ENCODE peak calls at places on chromosomes 6 and 20, in six cellular contexts. I is H1, Z is HCT116, W is K562, B is HepG2, D is GM12878. F is an unnamed sample.

GRCh38 chr6:149077208-149077607 is 240.3 kb upstream of the TAB2 start:
- DNase-seq in I (no peak), Z (no peak), W (no peak), B (no peak), D (no peak), F (no peak)

GRCh38 chr6:24231578-24231977 is 105.6 kb downstream of the NRSN1 start:
- DNase-seq in I (no peak), Z (no peak), W (no peak), B (no peak), D (no peak), F (no peak)

GRCh38 chr6:121260651-121261102 is 73.6 kb downstream of the TBC1D32 start:
- DNase-seq in I (no peak), Z (no peak), W (peak; percentile 12), B (no peak), D (no peak), F (no peak)

GRCh38 chr20:25033941-25034335 is 24.0 kb downstream of the ACSS1 start:
- DNase-seq in I (no peak), Z (no peak), W (no peak), B (no peak), D (no peak), F (no peak)

GRCh38 chr6:13368079-13368478 is 39.7 kb upstream of the TBC1D7 start:
- DNase-seq in I (no peak), Z (no peak), W (no peak), B (no peak), D (no peak), F (no peak)

GRCh38 chr6:71294121-71294523 is 5.5 kb downstream of the OGFRL1 start:
- DNase-seq in I (no peak), Z (no peak), W (no peak), B (no peak), D (no peak), F (no peak)

GRCh38 chr20:59463541-59463940 is 140.8 kb upstream of the PHACTR3 start:
- DNase-seq in I (no peak), Z (no peak), W (no peak), B (no peak), D (no peak), F (no peak)

GRCh38 chr20:37598611-37599342 is 71.1 kb upstream of the BLCAP start:
- DNase-seq in I (no peak), Z (no peak), W (no peak), B (no peak), D (no peak), F (no peak)

GRCh38 chr6:119032428-119032827 is 46.0 kb downstream of the FAM184A start:
- DNase-seq in I (no peak), Z (no peak), W (no peak), B (no peak), D (no peak), F (no peak)

GRCh38 chr6:155710704-155711103 is 255.1 kb upstream of the NOX3 start:
- DNase-seq in I (no peak), Z (no peak), W (no peak), B (no peak), D (no peak), F (no peak)

GRCh38 chr6:28586273-28586672 is 60.6 kb downstream of the GPX5 start:
- DNase-seq in I (no peak), Z (no peak), W (no peak), B (peak; percentile 9), D (no peak), F (no peak)

GRCh38 chr6:28585335-28585734 is 59.7 kb downstream of the GPX5 start:
- DNase-seq in I (no peak), Z (no peak), W (peak; percentile 32), B (peak; percentile 55), D (no peak), F (no peak)

GRCh38 chr6:28587011-28587745 is 61.5 kb downstream of the GPX5 start:
- DNase-seq in I (peak; percentile 64), Z (no peak), W (no peak), B (peak; percentile 82), D (no peak), F (peak; percentile 47)

GRCh38 chr6:28580484-28580883 is 54.8 kb downstream of the GPX5 start:
- DNase-seq in I (no peak), Z (no peak), W (no peak), B (no peak), D (no peak), F (no peak)

DNA sequence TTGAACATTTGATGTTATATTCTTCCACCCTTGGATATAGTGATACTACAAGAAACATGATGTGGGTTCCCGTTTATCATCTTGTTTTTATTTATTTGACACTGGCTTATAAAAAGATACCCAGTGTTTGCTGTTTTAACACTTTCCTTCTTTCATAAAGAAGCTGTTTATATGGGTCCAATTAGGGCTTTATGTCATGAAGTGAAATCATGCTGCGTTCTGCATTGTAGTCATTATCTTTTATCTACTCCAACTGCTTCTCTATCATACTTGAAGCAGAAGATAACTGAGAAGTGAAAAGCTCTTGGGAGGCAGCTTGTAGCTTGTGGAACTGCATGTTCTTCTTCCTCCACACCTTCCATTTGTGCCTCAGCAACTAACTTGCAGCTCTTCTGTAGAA is 57.8 kb downstream of the GPX5 start:
- DNase-seq in I (no peak), Z (no peak), W (no peak), B (no peak), D (no peak), F (no peak)
- TF ChIP-seq ZNF274 in I (no peak), Z (no peak), W (no peak), B (no peak), D (no peak), F (no peak)

DNA sequence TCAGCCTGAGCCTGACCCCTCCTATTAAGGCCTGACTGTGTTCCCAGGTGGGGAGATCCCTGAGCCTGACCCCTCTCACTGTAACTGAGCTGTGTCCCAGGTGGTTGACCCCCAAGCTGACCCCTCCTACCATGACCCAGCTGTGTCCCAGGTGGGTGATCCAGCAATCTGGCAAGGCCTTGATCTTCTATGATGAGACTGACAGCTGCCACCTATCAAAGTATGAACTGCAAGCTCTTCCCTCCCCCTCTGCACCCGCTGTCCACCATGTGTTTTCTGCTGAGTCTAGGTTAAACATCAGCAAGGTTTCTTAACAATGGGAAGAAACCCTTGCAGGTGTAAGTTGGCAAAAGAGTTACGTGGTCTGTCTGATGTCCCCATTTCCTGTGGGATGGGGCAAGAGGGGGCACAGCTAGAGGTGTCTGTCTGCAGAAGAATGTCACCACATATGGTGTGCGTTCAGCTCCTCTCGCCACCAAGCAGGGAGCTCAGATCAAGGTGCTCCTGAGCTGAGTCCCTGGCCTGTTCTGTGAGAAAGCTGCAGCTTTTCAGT is 5.9 kb downstream of the PXDC1 start:
- DNase-seq in I (no peak), Z (no peak), W (no peak), B (no peak), D (no peak), F (no peak)
- H3K4me1 ChIP-seq in I (no peaks in the 10 kb centered on the region), Z (peaks cover 41% of the 10 kb centered on the region), W (peaks cover 8% of the 10 kb centered on the region), B (peaks cover 79% of the 10 kb centered on the region), D (peaks cover 8% of the 10 kb centered on the region), F (peaks cover 6% of the 10 kb centered on the region)

GRCh38 chr6:163679753-163680152 is 265.2 kb downstream of the QKI start:
- DNase-seq in I (no peak), Z (no peak), W (no peak), B (no peak), D (no peak), F (no peak)
- H3K27me3 ChIP-seq in I (no peaks in the 10 kb centered on the region), Z (no peaks in the 10 kb centered on the region), W (no peaks in the 10 kb centered on the region), B (no peaks in the 10 kb centered on the region), D (no peaks in the 10 kb centered on the region), F (no peaks in the 10 kb centered on the region)

GRCh38 chr6:138028893-138029292 is 78.3 kb downstream of the PERP start:
- DNase-seq in I (no peak), Z (no peak), W (no peak), B (no peak), D (no peak), F (no peak)
- TF ChIP-seq ZNF274 in I (no peak), Z (no peak), W (no peak), B (no peak), D (no peak), F (no peak)